ENCODE peak calls at places on chromosomes 12 and 14, in four cellular contexts. P is HTR-8/SVneo, I is cardiac fibroblast, K is GM03348. B is an unnamed sample.

GRCh38 chr12:54337854-54338650 is 13.1 kb downstream of the COPZ1 start:
- DNase-seq in P (no peak), I (no peak), K (no peak), B (no peak)

GRCh38 chr14:50860478-50861086 is 11.3 kb upstream of the ABHD12B start:
- DNase-seq in P (peak; percentile 82), I (peak; percentile 87), K (peak; percentile 85), B (peak; percentile 75)

GRCh38 chr14:101226265-101226602 is 322.7 kb upstream of the RTL1 start:
- DNase-seq in P (no peak), I (no peak), K (no peak), B (no peak)

GRCh38 chr12:107670999-107671643 is 14.5 kb upstream of the PWP1 start:
- DNase-seq in P (no peak), I (peak; percentile 22), K (peak; percentile 24), B (no peak)

GRCh38 chr12:78146365-78146772 is 315.7 kb downstream of the NAV3 start:
- DNase-seq in P (peak; percentile 7), I (peak; percentile 70), K (peak; percentile 27), B (peak; percentile 34)

GRCh38 chr14:104797112-104798044 is 1.8 kb upstream of the AKT1 start:
- DNase-seq in P (no peak), I (no peak), K (no peak), B (no peak)

GRCh38 chr14:99128185-99128584 is 143.8 kb downstream of the BCL11B start:
- DNase-seq in P (no peak), I (no peak), K (no peak), B (no peak)

GRCh38 chr14:31964979-31965734 is 111.9 kb upstream of the ARHGAP5 start:
- DNase-seq in P (no peak), I (no peak), K (no peak), B (no peak)

GRCh38 chr12:125065753-125066570 is 727 bp downstream of the AACS start:
- DNase-seq in P (no peak), I (no peak), K (peak; percentile 13), B (no peak)

GRCh38 chr12:75478395-75478794 is 2.2 kb upstream of the GLIPR1 start:
- DNase-seq in P (no peak), I (peak; percentile 74), K (peak; percentile 57), B (no peak)

GRCh38 chr12:28459481-28459880 is 269.2 kb downstream of the CCDC91 start:
- DNase-seq in P (no peak), I (no peak), K (no peak), B (no peak)

GRCh38 chr12:46483572-46484395 is 111.2 kb upstream of the SLC38A2 start:
- DNase-seq in P (no peak), I (peak; percentile 71), K (peak; percentile 25), B (peak; percentile 12)

GRCh38 chr14:65738339-65738738 is 325.8 kb downstream of the FUT8 start:
- DNase-seq in P (no peak), I (no peak), K (no peak), B (no peak)

GRCh38 chr14:23193432-23193831 is 10.0 kb upstream of the SLC7A8 start:
- DNase-seq in P (no peak), I (no peak), K (no peak), B (no peak)

GRCh38 chr12:76586764-76587395 is 27.3 kb upstream of the OSBPL8 start:
- DNase-seq in P (peak; percentile 10), I (peak; percentile 74), K (peak; percentile 33), B (peak; percentile 52)

GRCh38 chr12:52341066-52341580 is 19.9 kb upstream of the KRT83 start:
- DNase-seq in P (no peak), I (no peak), K (no peak), B (no peak)

GRCh38 chr14:72715215-72715909 is 178.5 kb downstream of the DPF3 start:
- DNase-seq in P (no peak), I (peak; percentile 29), K (no peak), B (no peak)

GRCh38 chr14:72457641-72458040 is 436.3 kb downstream of the DPF3 start:
- DNase-seq in P (peak; percentile 86), I (peak; percentile 34), K (peak; percentile 79), B (peak; percentile 80)